ENCODE peak calls at places on chromosomes 7 and 10, in six cellular contexts. M is GM12892, O is H1, E is HepG2, D is K562, Z is GM12878. S is an unnamed sample.

GRCh38 chr10:77872151-77872946 is 54.2 kb downstream of the DLG5 start:
- DNase-seq in M (no peak), O (no peak), E (no peak), D (no peak), Z (no peak), S (no peak)

GRCh38 chr7:54932818-54933543 is 85.8 kb upstream of the EGFR start:
- DNase-seq in M (no peak), O (peak; percentile 67), E (peak; percentile 17), D (no peak), Z (no peak), S (no peak)

GRCh38 chr7:72152171-72153131 is 259.7 kb downstream of the CALN1 start:
- DNase-seq in M (no peak), O (no peak), E (peak; percentile 87), D (no peak), Z (no peak), S (no peak)

GRCh38 chr7:69635572-69636190 is 37.4 kb downstream of the AUTS2 start:
- DNase-seq in M (no peak), O (no peak), E (no peak), D (no peak), Z (no peak), S (no peak)

GRCh38 chr10:79229081-79229541 is 118.2 kb upstream of the PPIF start:
- DNase-seq in M (no peak), O (no peak), E (no peak), D (no peak), Z (no peak), S (no peak)

GRCh38 chr10:117168729-117169128 is 28.6 kb upstream of the KCNK18 start:
- DNase-seq in M (no peak), O (peak; percentile 66), E (no peak), D (no peak), Z (no peak), S (no peak)

GRCh38 chr10:101441539-101442455 is 87.8 kb downstream of the BTRC start:
- DNase-seq in M (peak; percentile 4), O (no peak), E (peak; percentile 73), D (peak; percentile 38), Z (no peak), S (peak; percentile 14)

GRCh38 chr7:8259586-8260222 is 2.3 kb downstream of the ICA1 start:
- DNase-seq in M (no peak), O (no peak), E (no peak), D (no peak), Z (no peak), S (no peak)

GRCh38 chr10:35795131-35795819 is 153.2 kb upstream of the FZD8 start:
- DNase-seq in M (no peak), O (no peak), E (no peak), D (no peak), Z (no peak), S (no peak)

GRCh38 chr7:92973964-92974363 is 137.6 kb upstream of the CDK6 start:
- DNase-seq in M (no peak), O (no peak), E (no peak), D (no peak), Z (no peak), S (no peak)

GRCh38 chr7:121023683-121024507 is 35.4 kb downstream of the CPED1 start:
- DNase-seq in M (no peak), O (no peak), E (no peak), D (no peak), Z (no peak), S (no peak)

GRCh38 chr7:114504586-114504985 is 90.0 kb downstream of the FOXP2 start:
- DNase-seq in M (no peak), O (no peak), E (no peak), D (no peak), Z (no peak), S (no peak)

GRCh38 chr10:4046030-4046429 is 261.0 kb upstream of the KLF6 start:
- DNase-seq in M (no peak), O (no peak), E (no peak), D (no peak), Z (no peak), S (no peak)

GRCh38 chr10:25017247-25017590 is 807 bp downstream of the THNSL1 start:
- DNase-seq in M (peak; percentile 5), O (no peak), E (no peak), D (no peak), Z (peak; percentile 20), S (peak; percentile 4)

GRCh38 chr7:627661-628027 is 98.9 kb upstream of the DNAAF5 start:
- DNase-seq in M (no peak), O (no peak), E (no peak), D (no peak), Z (no peak), S (no peak)
- TF ChIP-seq TAF1 in M (no peak), O (no peak), E (no peak), D (no peak), Z (no peak), S (no peak)

DNA sequence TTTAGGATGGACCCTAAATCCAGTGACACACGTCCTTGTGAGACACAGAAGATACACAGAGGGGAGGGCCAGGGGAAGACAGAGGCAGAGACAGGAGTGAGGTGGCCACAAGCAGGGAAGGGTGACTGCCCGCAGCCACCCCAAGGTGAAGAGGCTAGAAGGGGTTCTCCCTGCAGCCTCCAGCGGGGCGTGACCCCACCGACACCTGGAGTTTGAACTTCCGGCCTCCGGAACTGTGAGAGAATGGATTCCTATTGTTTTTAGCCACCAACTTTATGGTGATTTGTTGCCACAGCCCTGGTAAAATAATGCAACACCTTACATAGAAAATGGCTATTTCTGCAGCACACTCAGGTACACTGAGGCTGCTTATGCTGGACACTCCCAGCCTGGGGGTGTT is 155.2 kb upstream of the CHST15 start:
- DNase-seq in M (no peak), O (no peak), E (no peak), D (no peak), Z (no peak), S (no peak)
- TF ChIP-seq POLR2A in M (no peak), O (no peak), E (no peak), D (no peak), Z (no peak), S (no peak)

GRCh38 chr7:1964556-1964912 is 268.2 kb downstream of the MAD1L1 start:
- DNase-seq in M (no peak), O (no peak), E (no peak), D (no peak), Z (no peak), S (no peak)

GRCh38 chr7:1964913-1965578 is 267.7 kb downstream of the MAD1L1 start:
- DNase-seq in M (no peak), O (no peak), E (no peak), D (no peak), Z (no peak), S (no peak)

GRCh38 chr7:1966631-1967200 is 266.0 kb downstream of the MAD1L1 start:
- DNase-seq in M (no peak), O (no peak), E (no peak), D (no peak), Z (no peak), S (no peak)

GRCh38 chr7:1967512-1968396 is 265.0 kb downstream of the MAD1L1 start:
- DNase-seq in M (no peak), O (no peak), E (no peak), D (no peak), Z (no peak), S (no peak)

GRCh38 chr7:1965579-1966294 is 267.0 kb downstream of the MAD1L1 start:
- DNase-seq in M (no peak), O (no peak), E (no peak), D (no peak), Z (no peak), S (no peak)
- TF ChIP-seq TAF1 in M (no peak), O (no peak), E (no peak), D (no peak), Z (no peak), S (no peak)

GRCh38 chr7:141549582-141549981 is 1.6 kb upstream of the AGK start:
- DNase-seq in M (no peak), O (no peak), E (no peak), D (no peak), Z (no peak), S (no peak)

GRCh38 chr7:141550694-141551079 is 523 bp upstream of the AGK start:
- DNase-seq in M (peak; percentile 10), O (peak; percentile 51), E (no peak), D (peak; percentile 32), Z (no peak), S (peak; percentile 4)

GRCh38 chr7:141551773-141552162 is 558 bp downstream of the AGK start:
- DNase-seq in M (no peak), O (no peak), E (no peak), D (no peak), Z (no peak), S (no peak)

DNA sequence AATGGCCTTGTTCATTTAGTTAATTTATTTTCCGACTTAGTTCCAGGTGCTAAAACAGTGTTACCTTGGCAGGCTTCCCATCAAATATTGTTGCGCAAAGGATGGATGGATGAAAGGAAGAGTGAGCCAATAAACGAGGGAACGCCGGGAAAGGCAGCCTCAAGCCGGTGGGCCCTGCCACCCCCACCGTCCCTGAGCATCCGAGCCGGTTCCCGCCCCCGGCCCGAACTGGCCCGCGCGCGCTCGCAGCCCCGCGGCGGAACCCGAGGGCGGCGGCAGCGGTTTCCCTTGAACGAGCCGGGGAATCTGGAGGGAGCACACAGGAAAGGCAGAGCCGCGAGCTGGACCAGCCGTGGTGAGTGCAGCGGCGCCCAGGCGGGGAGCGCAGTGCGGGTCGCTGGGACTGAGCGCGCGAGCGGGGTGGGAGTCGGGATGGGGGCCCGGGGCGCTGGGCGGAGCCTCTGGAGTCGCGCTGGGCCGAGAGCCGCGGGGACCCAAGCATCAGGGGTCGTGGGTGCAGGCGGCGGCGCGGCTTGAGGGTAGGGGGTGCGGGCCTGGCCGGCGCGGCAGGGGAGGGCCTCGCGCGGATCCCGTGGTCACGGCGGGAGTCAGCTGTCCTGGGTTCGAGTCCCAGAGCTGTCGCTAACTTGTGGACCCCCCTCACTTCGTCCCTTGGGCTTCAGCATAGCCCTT is at the start of gene AGK:
- DNase-seq in M (peak; percentile 73), O (peak; percentile 88), E (peak; percentile 53), D (peak; percentile 92), Z (no peak), S (peak; percentile 76)
- TF ChIP-seq POLR2A in M (peak; percentile 96), O (peak; percentile 53), E (peak; percentile 79), D (peak; percentile 97), Z (peak; percentile 97), S (peak; percentile 91)

DNA sequence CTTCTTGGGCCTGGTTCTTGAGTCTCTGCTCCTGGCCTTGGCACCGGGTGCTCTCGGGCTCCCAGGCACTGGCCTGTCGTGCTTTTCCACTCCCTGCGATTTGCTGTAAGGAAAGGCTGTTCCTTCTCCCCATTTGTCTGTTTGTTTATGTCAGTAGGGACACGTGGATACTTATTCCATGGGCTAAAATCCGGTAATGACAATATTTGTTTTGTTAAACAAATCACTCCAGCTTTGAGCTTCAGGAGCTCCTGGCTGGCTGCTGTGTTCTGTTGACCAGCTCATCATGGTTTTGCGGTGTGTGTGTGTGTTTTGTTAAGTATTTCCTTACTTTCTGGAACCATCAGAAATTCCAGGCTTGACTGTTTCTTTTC is 17.5 kb upstream of the JAKMIP3 start:
- DNase-seq in M (no peak), O (no peak), E (peak; percentile 40), D (no peak), Z (no peak), S (no peak)
- TF ChIP-seq TAF1 in M (no peak), O (no peak), E (no peak), D (no peak), Z (no peak), S (no peak)

GRCh38 chr10:75032119-75032518 is 79.3 kb upstream of the SAMD8 start:
- DNase-seq in M (no peak), O (no peak), E (no peak), D (no peak), Z (no peak), S (no peak)
- TF ChIP-seq POLR2A in M (no peak), O (no peak), E (no peak), D (no peak), Z (no peak), S (no peak)